ENCODE peak calls at places on chromosomes 11 and 22, in seven cellular contexts. R, I, Y, S, N, Z and O are unnamed samples.

GRCh38 chr11:85685131-85685819 is 720 bp downstream of the CCDC89 start:
- DNase-seq in R (no peak), I (peak), Y (no peak), S (no peak), N (no peak), Z (peak), O (peak)

GRCh38 chr22:39290724-39291161 is 28.7 kb downstream of the RPL3 start:
- DNase-seq in R (no peak), I (peak), Y (no peak), S (no peak), N (no peak), Z (peak), O (no peak)

GRCh38 chr22:45867118-45867905 is 109.7 kb downstream of the WNT7B start:
- DNase-seq in R (no peak), I (peak), Y (no peak), S (no peak), N (no peak), Z (peak), O (no peak)

GRCh38 chr11:10858505-10859360 is 880 bp upstream of the ZBED5 start:
- DNase-seq in R (no peak), I (peak), Y (no peak), S (peak), N (peak), Z (no peak), O (no peak)

GRCh38 chr22:32354360-32355351 is 3.0 kb upstream of the RFPL3 start:
- DNase-seq in R (no peak), I (no peak), Y (no peak), S (no peak), N (no peak), Z (peak), O (peak)

GRCh38 chr11:115226556-115226955 is 277.7 kb downstream of the CADM1 start:
- DNase-seq in R (peak), I (no peak), Y (no peak), S (no peak), N (no peak), Z (peak), O (peak)

GRCh38 chr11:12761029-12761428 is 86.8 kb downstream of the TEAD1 start:
- DNase-seq in R (no peak), I (no peak), Y (no peak), S (no peak), N (peak), Z (peak), O (peak)

GRCh38 chr11:32213223-32213622 is 122.3 kb downstream of the RCN1 start:
- DNase-seq in R (no peak), I (no peak), Y (no peak), S (no peak), N (no peak), Z (peak), O (peak)

GRCh38 chr11:83818349-83818748 is 532.2 kb upstream of the CCDC90B start:
- DNase-seq in R (no peak), I (no peak), Y (no peak), S (no peak), N (no peak), Z (peak), O (no peak)

GRCh38 chr11:94175545-94175944 is 46.9 kb downstream of the PANX1 start:
- DNase-seq in R (no peak), I (no peak), Y (no peak), S (no peak), N (no peak), Z (peak), O (no peak)

GRCh38 chr11:30487200-30487898 is 98.8 kb downstream of the MPPED2 start:
- DNase-seq in R (no peak), I (no peak), Y (no peak), S (peak), N (no peak), Z (peak), O (no peak)

GRCh38 chr11:131079036-131079435 is 162.8 kb upstream of the SNX19 start:
- DNase-seq in R (no peak), I (no peak), Y (no peak), S (no peak), N (no peak), Z (no peak), O (no peak)

GRCh38 chr11:43646767-43647166 is 33.8 kb upstream of the HSD17B12 start:
- DNase-seq in R (no peak), I (no peak), Y (no peak), S (no peak), N (no peak), Z (no peak), O (no peak)

GRCh38 chr22:28883917-28884753 is 763 bp downstream of the ZNRF3 start:
- DNase-seq in R (peak), I (peak), Y (peak), S (no peak), N (peak), Z (peak), O (no peak)